ENCODE peak calls at places on chromosomes 5 and 9, in seven cellular contexts. One of them, this sample, is unnamed.

GRCh38 chr5:126335871-126336270 is 87.3 kb upstream of the GRAMD2B start:
- DNase-seq in endothelial cell of umbilical vein: no peak
- DNase-seq in ascending aorta: no peak
- DNase-seq in progenitor cell of endocrine pancreas: no peak
- DNase-seq in Calu3: no peak
- DNase-seq in B cell: no peak
- DNase-seq in body of pancreas: no peak
- DNase-seq in this sample: no peak

GRCh38 chr9:134571946-134572914 is 69.4 kb upstream of the COL5A1 start:
- DNase-seq in B cell: no peak
- DNase-seq in body of pancreas: no peak
- DNase-seq in endothelial cell of umbilical vein: no peak
- DNase-seq in progenitor cell of endocrine pancreas: peak; percentile 10
- DNase-seq in Calu3: no peak
- DNase-seq in ascending aorta: peak; percentile 59
- DNase-seq in this sample: peak; percentile 10

GRCh38 chr9:17171309-17172094 is 36.7 kb downstream of the CNTLN start:
- DNase-seq in ascending aorta: no peak
- DNase-seq in B cell: no peak
- DNase-seq in Calu3: no peak
- DNase-seq in progenitor cell of endocrine pancreas: no peak
- DNase-seq in body of pancreas: no peak
- DNase-seq in endothelial cell of umbilical vein: no peak
- DNase-seq in this sample: no peak

GRCh38 chr5:159781626-159782157 is 134.6 kb upstream of the ADRA1B start:
- DNase-seq in body of pancreas: no peak
- DNase-seq in B cell: no peak
- DNase-seq in ascending aorta: no peak
- DNase-seq in Calu3: no peak
- DNase-seq in progenitor cell of endocrine pancreas: no peak
- DNase-seq in endothelial cell of umbilical vein: no peak
- DNase-seq in this sample: no peak

GRCh38 chr9:93826905-93827544 is 128.1 kb downstream of the BARX1 start:
- DNase-seq in Calu3: no peak
- DNase-seq in endothelial cell of umbilical vein: no peak
- DNase-seq in ascending aorta: no peak
- DNase-seq in B cell: no peak
- DNase-seq in progenitor cell of endocrine pancreas: no peak
- DNase-seq in body of pancreas: no peak
- DNase-seq in this sample: no peak

GRCh38 chr9:81601639-81602623 is 87.4 kb downstream of the TLE1 start:
- DNase-seq in body of pancreas: no peak
- DNase-seq in endothelial cell of umbilical vein: no peak
- DNase-seq in B cell: no peak
- DNase-seq in ascending aorta: no peak
- DNase-seq in Calu3: no peak
- DNase-seq in progenitor cell of endocrine pancreas: no peak
- DNase-seq in this sample: no peak

GRCh38 chr5:72241346-72242003 is 78.6 kb downstream of the MRPS27 start:
- DNase-seq in B cell: no peak
- DNase-seq in Calu3: peak; percentile 31
- DNase-seq in endothelial cell of umbilical vein: no peak
- DNase-seq in body of pancreas: peak; percentile 55
- DNase-seq in ascending aorta: no peak
- DNase-seq in progenitor cell of endocrine pancreas: peak; percentile 45
- DNase-seq in this sample: no peak

GRCh38 chr9:95626885-95627558 is 110.3 kb upstream of the PTCH1 start:
- DNase-seq in body of pancreas: peak; percentile 51
- DNase-seq in Calu3: peak; percentile 17
- DNase-seq in endothelial cell of umbilical vein: peak; percentile 71
- DNase-seq in B cell: no peak
- DNase-seq in progenitor cell of endocrine pancreas: no peak
- DNase-seq in ascending aorta: peak; percentile 79
- DNase-seq in this sample: peak; percentile 23

GRCh38 chr9:98556511-98556910 is 152.2 kb downstream of the GABBR2 start:
- DNase-seq in ascending aorta: peak; percentile 30
- DNase-seq in Calu3: no peak
- DNase-seq in B cell: no peak
- DNase-seq in progenitor cell of endocrine pancreas: no peak
- DNase-seq in endothelial cell of umbilical vein: no peak
- DNase-seq in body of pancreas: no peak
- DNase-seq in this sample: no peak

GRCh38 chr9:89593776-89594427 is 10.9 kb upstream of the GADD45G start:
- DNase-seq in body of pancreas: peak; percentile 77
- DNase-seq in progenitor cell of endocrine pancreas: peak; percentile 40
- DNase-seq in ascending aorta: no peak
- DNase-seq in endothelial cell of umbilical vein: peak; percentile 23
- DNase-seq in B cell: peak; percentile 66
- DNase-seq in Calu3: peak; percentile 73
- DNase-seq in this sample: peak; percentile 36

GRCh38 chr5:82735160-82735789 is 341.9 kb downstream of the TMEM167A start:
- DNase-seq in ascending aorta: no peak
- DNase-seq in B cell: no peak
- DNase-seq in endothelial cell of umbilical vein: peak; percentile 45
- DNase-seq in Calu3: peak; percentile 10
- DNase-seq in progenitor cell of endocrine pancreas: no peak
- DNase-seq in body of pancreas: no peak
- DNase-seq in this sample: no peak

GRCh38 chr9:77019010-77019809 is at the start of gene FOXB2:
- DNase-seq in body of pancreas: peak; percentile 13
- DNase-seq in Calu3: no peak
- DNase-seq in progenitor cell of endocrine pancreas: no peak
- DNase-seq in endothelial cell of umbilical vein: no peak
- DNase-seq in B cell: no peak
- DNase-seq in ascending aorta: no peak
- DNase-seq in this sample: no peak

GRCh38 chr9:135624282-135624681 is 15.1 kb downstream of the GLT6D1 start:
- DNase-seq in B cell: no peak
- DNase-seq in endothelial cell of umbilical vein: no peak
- DNase-seq in progenitor cell of endocrine pancreas: no peak
- DNase-seq in body of pancreas: no peak
- DNase-seq in Calu3: no peak
- DNase-seq in ascending aorta: no peak
- DNase-seq in this sample: no peak

GRCh38 chr9:124454791-124455443 is 4.7 kb downstream of the ADGRD2 start:
- DNase-seq in ascending aorta: no peak
- DNase-seq in B cell: no peak
- DNase-seq in body of pancreas: no peak
- DNase-seq in endothelial cell of umbilical vein: no peak
- DNase-seq in Calu3: no peak
- DNase-seq in progenitor cell of endocrine pancreas: no peak
- DNase-seq in this sample: no peak

DNA sequence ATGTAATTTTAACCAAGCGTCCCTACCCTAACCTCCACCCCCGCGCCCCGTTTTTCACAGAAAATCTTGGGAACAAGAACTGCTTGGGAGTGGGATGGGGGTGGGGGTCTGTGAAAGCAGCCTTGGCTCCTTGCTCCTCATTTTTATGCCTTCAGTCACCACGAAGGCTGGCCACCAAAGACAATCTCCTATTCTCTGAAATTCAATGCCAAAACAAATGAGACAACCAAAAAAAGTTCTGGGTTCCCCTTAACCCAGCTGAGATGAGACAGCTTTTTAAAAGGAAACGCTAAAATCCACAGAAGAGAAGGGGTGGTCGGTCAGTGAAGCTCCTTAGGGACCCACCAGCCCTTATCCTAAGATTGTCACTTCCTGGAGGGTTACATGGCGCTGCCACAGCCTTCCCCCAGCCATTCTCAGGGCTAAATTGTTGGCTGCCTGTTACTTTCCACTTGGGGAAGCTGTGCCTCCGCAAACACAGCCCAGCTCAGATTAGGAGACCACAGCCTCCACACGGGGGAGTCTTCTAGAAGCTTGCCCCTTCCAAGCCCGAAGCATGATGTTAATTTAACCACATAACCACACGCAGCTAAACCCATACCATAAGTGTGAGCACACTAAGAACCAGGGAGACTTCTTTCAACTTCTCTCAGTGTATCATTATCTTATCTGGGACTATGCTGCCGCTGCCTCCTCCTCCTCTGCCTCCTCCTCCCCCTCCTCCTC is 136.3 kb downstream of the FOXD1 start:
- DNase-seq in ascending aorta: no peak
- DNase-seq in body of pancreas: no peak
- DNase-seq in B cell: no peak
- DNase-seq in Calu3: no peak
- DNase-seq in progenitor cell of endocrine pancreas: no peak
- DNase-seq in endothelial cell of umbilical vein: no peak
- DNase-seq in this sample: no peak
- TF ChIP-seq CTCF in ascending aorta: no peak
- TF ChIP-seq CTCF in body of pancreas: no peak
- TF ChIP-seq CTCF in B cell: no peak
- TF ChIP-seq CTCF in Calu3: no peak
- TF ChIP-seq CTCF in progenitor cell of endocrine pancreas: no peak
- TF ChIP-seq CTCF in endothelial cell of umbilical vein: peak; percentile 19
- TF ChIP-seq CTCF in this sample: no peak

GRCh38 chr9:4147476-4148214 is 152.2 kb downstream of the GLIS3 start:
- DNase-seq in B cell: no peak
- DNase-seq in progenitor cell of endocrine pancreas: peak; percentile 27
- DNase-seq in endothelial cell of umbilical vein: no peak
- DNase-seq in ascending aorta: no peak
- DNase-seq in Calu3: peak; percentile 29
- DNase-seq in body of pancreas: peak; percentile 20
- DNase-seq in this sample: no peak

GRCh38 chr9:4148215-4148561 is 151.7 kb downstream of the GLIS3 start:
- DNase-seq in progenitor cell of endocrine pancreas: no peak
- DNase-seq in B cell: no peak
- DNase-seq in endothelial cell of umbilical vein: no peak
- DNase-seq in ascending aorta: no peak
- DNase-seq in body of pancreas: no peak
- DNase-seq in Calu3: no peak
- DNase-seq in this sample: no peak

GRCh38 chr9:4155224-4156026 is 144.4 kb downstream of the GLIS3 start:
- DNase-seq in B cell: no peak
- DNase-seq in ascending aorta: no peak
- DNase-seq in Calu3: no peak
- DNase-seq in progenitor cell of endocrine pancreas: no peak
- DNase-seq in body of pancreas: no peak
- DNase-seq in endothelial cell of umbilical vein: no peak
- DNase-seq in this sample: no peak

GRCh38 chr9:4152201-4152600 is 147.7 kb downstream of the GLIS3 start:
- DNase-seq in endothelial cell of umbilical vein: no peak
- DNase-seq in Calu3: no peak
- DNase-seq in progenitor cell of endocrine pancreas: no peak
- DNase-seq in body of pancreas: no peak
- DNase-seq in ascending aorta: no peak
- DNase-seq in B cell: no peak
- DNase-seq in this sample: no peak

DNA sequence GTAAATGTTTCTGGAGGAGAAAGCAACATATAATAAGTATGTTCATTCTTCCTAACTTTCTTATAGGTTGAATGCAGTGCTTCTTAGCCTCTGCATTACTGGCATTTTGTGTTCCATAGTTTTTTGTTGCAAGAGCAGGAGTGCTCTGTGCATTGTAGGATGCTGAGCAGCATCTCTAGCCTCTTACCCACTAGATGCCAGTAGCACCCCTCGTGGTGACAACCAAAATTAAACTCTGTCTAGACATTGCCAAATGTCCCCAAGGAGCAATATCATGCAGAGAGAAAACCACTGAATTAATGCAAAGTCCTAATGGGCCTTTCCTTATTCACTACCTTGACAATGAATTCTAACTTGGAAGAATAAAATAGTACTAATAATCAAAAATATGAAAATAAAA is 147.0 kb downstream of the GLIS3 start:
- DNase-seq in progenitor cell of endocrine pancreas: no peak
- DNase-seq in B cell: no peak
- DNase-seq in endothelial cell of umbilical vein: no peak
- DNase-seq in Calu3: no peak
- DNase-seq in ascending aorta: no peak
- DNase-seq in body of pancreas: no peak
- DNase-seq in this sample: no peak
- TF ChIP-seq CTCF in progenitor cell of endocrine pancreas: no peak
- TF ChIP-seq CTCF in B cell: no peak
- TF ChIP-seq CTCF in endothelial cell of umbilical vein: no peak
- TF ChIP-seq CTCF in Calu3: no peak
- TF ChIP-seq CTCF in ascending aorta: no peak
- TF ChIP-seq CTCF in body of pancreas: no peak
- TF ChIP-seq CTCF in this sample: no peak

GRCh38 chr5:8059337-8059736 is 190.4 kb downstream of the MTRR start:
- DNase-seq in endothelial cell of umbilical vein: no peak
- DNase-seq in body of pancreas: no peak
- DNase-seq in Calu3: no peak
- DNase-seq in progenitor cell of endocrine pancreas: no peak
- DNase-seq in B cell: no peak
- DNase-seq in ascending aorta: no peak
- DNase-seq in this sample: no peak

GRCh38 chr5:8061140-8061469 is 192.2 kb downstream of the MTRR start:
- DNase-seq in B cell: no peak
- DNase-seq in body of pancreas: no peak
- DNase-seq in ascending aorta: no peak
- DNase-seq in Calu3: no peak
- DNase-seq in progenitor cell of endocrine pancreas: no peak
- DNase-seq in endothelial cell of umbilical vein: no peak
- DNase-seq in this sample: no peak

GRCh38 chr5:8060235-8061139 is 191.5 kb downstream of the MTRR start:
- DNase-seq in ascending aorta: no peak
- DNase-seq in endothelial cell of umbilical vein: no peak
- DNase-seq in body of pancreas: no peak
- DNase-seq in B cell: no peak
- DNase-seq in progenitor cell of endocrine pancreas: no peak
- DNase-seq in Calu3: no peak
- DNase-seq in this sample: no peak

GRCh38 chr5:8057764-8058163 is 188.8 kb downstream of the MTRR start:
- DNase-seq in endothelial cell of umbilical vein: no peak
- DNase-seq in Calu3: no peak
- DNase-seq in B cell: no peak
- DNase-seq in body of pancreas: no peak
- DNase-seq in progenitor cell of endocrine pancreas: no peak
- DNase-seq in ascending aorta: no peak
- DNase-seq in this sample: no peak

DNA sequence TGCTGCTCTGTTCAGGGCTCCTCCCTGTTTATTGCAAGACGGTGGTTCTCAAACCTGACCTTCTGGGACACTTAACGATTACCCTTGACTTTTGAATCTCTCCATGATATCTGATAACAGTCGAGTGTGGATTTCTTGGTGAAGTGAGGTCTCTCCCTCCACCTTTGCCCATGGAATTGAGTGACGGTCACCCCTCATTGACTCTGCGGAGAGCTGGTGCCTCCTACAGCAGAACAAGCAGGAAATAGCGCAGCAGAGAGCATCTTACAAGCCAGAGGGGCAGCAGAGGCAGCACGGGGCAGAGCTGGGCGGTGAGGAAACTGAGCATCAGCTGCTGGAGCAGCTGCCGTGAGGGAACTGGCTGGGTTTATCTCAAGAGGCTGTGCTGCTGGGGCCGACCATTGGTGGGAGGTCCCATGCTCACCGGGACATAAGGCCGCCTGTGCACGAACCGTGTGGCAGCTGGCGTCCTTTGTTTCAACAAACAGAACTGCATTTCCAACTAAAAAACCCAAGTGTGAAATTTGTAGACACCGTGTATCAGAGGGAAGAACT is 189.8 kb downstream of the MTRR start:
- DNase-seq in Calu3: no peak
- DNase-seq in ascending aorta: no peak
- DNase-seq in progenitor cell of endocrine pancreas: no peak
- DNase-seq in body of pancreas: no peak
- DNase-seq in endothelial cell of umbilical vein: no peak
- DNase-seq in B cell: no peak
- DNase-seq in this sample: no peak
- TF ChIP-seq CTCF in Calu3: no peak
- TF ChIP-seq CTCF in ascending aorta: no peak
- TF ChIP-seq CTCF in progenitor cell of endocrine pancreas: no peak
- TF ChIP-seq CTCF in body of pancreas: no peak
- TF ChIP-seq CTCF in endothelial cell of umbilical vein: no peak
- TF ChIP-seq CTCF in B cell: no peak
- TF ChIP-seq CTCF in this sample: no peak

GRCh38 chr9:109705515-109705914 is 74.5 kb upstream of the PALM2AKAP2 start:
- DNase-seq in Calu3: no peak
- DNase-seq in endothelial cell of umbilical vein: no peak
- DNase-seq in body of pancreas: no peak
- DNase-seq in B cell: no peak
- DNase-seq in progenitor cell of endocrine pancreas: no peak
- DNase-seq in ascending aorta: no peak
- DNase-seq in this sample: no peak
- TF ChIP-seq CTCF in Calu3: no peak
- TF ChIP-seq CTCF in endothelial cell of umbilical vein: no peak
- TF ChIP-seq CTCF in body of pancreas: no peak
- TF ChIP-seq CTCF in B cell: no peak
- TF ChIP-seq CTCF in progenitor cell of endocrine pancreas: no peak
- TF ChIP-seq CTCF in ascending aorta: no peak
- TF ChIP-seq CTCF in this sample: no peak